ENCODE peak calls at places on chromosomes 13 and 19, in four cellular contexts. One of them, this sample, is unnamed.

GRCh38 chr19:2616741-2617392 is 85.6 kb downstream of the GNG7 start:
- DNase-seq in activated CD8-positive, alpha-beta memory T cell treated with anti-CD3 and anti-CD28 coated beads for 1 hour: no peak
- DNase-seq in NCI-H2081: no peak
- DNase-seq in anterior cingulate cortex: no peak
- DNase-seq in this sample: no peak

GRCh38 chr13:51823351-51823750 is 19.4 kb upstream of the DHRS12 start:
- DNase-seq in activated CD8-positive, alpha-beta memory T cell treated with anti-CD3 and anti-CD28 coated beads for 1 hour: no peak
- DNase-seq in NCI-H2081: no peak
- DNase-seq in anterior cingulate cortex: no peak
- DNase-seq in this sample: no peak

GRCh38 chr13:51739403-51740112 is 64.4 kb downstream of the DHRS12 start:
- DNase-seq in activated CD8-positive, alpha-beta memory T cell treated with anti-CD3 and anti-CD28 coated beads for 1 hour: no peak
- DNase-seq in NCI-H2081: no peak
- DNase-seq in anterior cingulate cortex: no peak
- DNase-seq in this sample: no peak

GRCh38 chr13:108950333-108951010 is 321.1 kb downstream of the MYO16 start:
- DNase-seq in activated CD8-positive, alpha-beta memory T cell treated with anti-CD3 and anti-CD28 coated beads for 1 hour: no peak
- DNase-seq in NCI-H2081: no peak
- DNase-seq in anterior cingulate cortex: no peak
- DNase-seq in this sample: no peak

GRCh38 chr19:46107371-46107770 is 17.1 kb downstream of the IGFL3 start:
- DNase-seq in activated CD8-positive, alpha-beta memory T cell treated with anti-CD3 and anti-CD28 coated beads for 1 hour: no peak
- DNase-seq in NCI-H2081: no peak
- DNase-seq in anterior cingulate cortex: no peak
- DNase-seq in this sample: no peak

GRCh38 chr13:62512194-62513141 is 1096.8 kb upstream of the PCDH20 start:
- DNase-seq in activated CD8-positive, alpha-beta memory T cell treated with anti-CD3 and anti-CD28 coated beads for 1 hour: no peak
- DNase-seq in NCI-H2081: peak; percentile 38
- DNase-seq in anterior cingulate cortex: no peak
- DNase-seq in this sample: peak; percentile 21

GRCh38 chr19:6069268-6069771 is 41.0 kb downstream of the RFX2 start:
- DNase-seq in activated CD8-positive, alpha-beta memory T cell treated with anti-CD3 and anti-CD28 coated beads for 1 hour: no peak
- DNase-seq in NCI-H2081: no peak
- DNase-seq in anterior cingulate cortex: no peak
- DNase-seq in this sample: no peak

GRCh38 chr13:50909605-50910482 is at the start of gene RNASEH2B:
- DNase-seq in activated CD8-positive, alpha-beta memory T cell treated with anti-CD3 and anti-CD28 coated beads for 1 hour: peak; percentile 46
- DNase-seq in NCI-H2081: peak; percentile 68
- DNase-seq in anterior cingulate cortex: peak; percentile 61
- DNase-seq in this sample: peak; percentile 81

GRCh38 chr19:18491995-18492953 is 29.6 kb downstream of the ELL start:
- DNase-seq in activated CD8-positive, alpha-beta memory T cell treated with anti-CD3 and anti-CD28 coated beads for 1 hour: no peak
- DNase-seq in NCI-H2081: no peak
- DNase-seq in anterior cingulate cortex: no peak
- DNase-seq in this sample: no peak

GRCh38 chr19:38815059-38816001 is 2.6 kb upstream of the LGALS4 start:
- DNase-seq in activated CD8-positive, alpha-beta memory T cell treated with anti-CD3 and anti-CD28 coated beads for 1 hour: no peak
- DNase-seq in NCI-H2081: no peak
- DNase-seq in anterior cingulate cortex: no peak
- DNase-seq in this sample: no peak

GRCh38 chr13:66139250-66139649 is 1090.9 kb downstream of the PCDH9 start:
- DNase-seq in activated CD8-positive, alpha-beta memory T cell treated with anti-CD3 and anti-CD28 coated beads for 1 hour: no peak
- DNase-seq in NCI-H2081: no peak
- DNase-seq in anterior cingulate cortex: no peak
- DNase-seq in this sample: no peak

GRCh38 chr13:74218291-74218690 is 84.1 kb upstream of the KLF12 start:
- DNase-seq in activated CD8-positive, alpha-beta memory T cell treated with anti-CD3 and anti-CD28 coated beads for 1 hour: no peak
- DNase-seq in NCI-H2081: no peak
- DNase-seq in anterior cingulate cortex: no peak
- DNase-seq in this sample: no peak

GRCh38 chr19:3821857-3822364 is 35.7 kb upstream of the MATK start:
- DNase-seq in activated CD8-positive, alpha-beta memory T cell treated with anti-CD3 and anti-CD28 coated beads for 1 hour: peak; percentile 86
- DNase-seq in NCI-H2081: peak; percentile 22
- DNase-seq in anterior cingulate cortex: peak; percentile 20
- DNase-seq in this sample: no peak

GRCh38 chr13:109385161-109385560 is 401.2 kb downstream of the IRS2 start:
- DNase-seq in activated CD8-positive, alpha-beta memory T cell treated with anti-CD3 and anti-CD28 coated beads for 1 hour: no peak
- DNase-seq in NCI-H2081: no peak
- DNase-seq in anterior cingulate cortex: no peak
- DNase-seq in this sample: peak; percentile 27

GRCh38 chr13:33057019-33057785 is 41.0 kb downstream of the KL start:
- DNase-seq in activated CD8-positive, alpha-beta memory T cell treated with anti-CD3 and anti-CD28 coated beads for 1 hour: no peak
- DNase-seq in NCI-H2081: no peak
- DNase-seq in anterior cingulate cortex: no peak
- DNase-seq in this sample: no peak

GRCh38 chr19:41366089-41366488 is 2.1 kb upstream of the B9D2 start:
- DNase-seq in activated CD8-positive, alpha-beta memory T cell treated with anti-CD3 and anti-CD28 coated beads for 1 hour: no peak
- DNase-seq in NCI-H2081: no peak
- DNase-seq in anterior cingulate cortex: no peak
- DNase-seq in this sample: no peak

GRCh38 chr19:29483944-29484581 is 41.7 kb upstream of the VSTM2B start:
- DNase-seq in activated CD8-positive, alpha-beta memory T cell treated with anti-CD3 and anti-CD28 coated beads for 1 hour: no peak
- DNase-seq in NCI-H2081: no peak
- DNase-seq in anterior cingulate cortex: no peak
- DNase-seq in this sample: no peak

GRCh38 chr13:30196025-30196424 is 111.3 kb downstream of the KATNAL1 start:
- DNase-seq in activated CD8-positive, alpha-beta memory T cell treated with anti-CD3 and anti-CD28 coated beads for 1 hour: no peak
- DNase-seq in NCI-H2081: peak; percentile 34
- DNase-seq in anterior cingulate cortex: no peak
- DNase-seq in this sample: no peak

GRCh38 chr19:40666803-40667438 is 23.5 kb downstream of the NUMBL start:
- DNase-seq in activated CD8-positive, alpha-beta memory T cell treated with anti-CD3 and anti-CD28 coated beads for 1 hour: no peak
- DNase-seq in NCI-H2081: no peak
- DNase-seq in anterior cingulate cortex: no peak
- DNase-seq in this sample: no peak

GRCh38 chr13:41827507-41828213 is 133.2 kb downstream of the VWA8 start:
- DNase-seq in activated CD8-positive, alpha-beta memory T cell treated with anti-CD3 and anti-CD28 coated beads for 1 hour: no peak
- DNase-seq in NCI-H2081: no peak
- DNase-seq in anterior cingulate cortex: no peak
- DNase-seq in this sample: no peak

GRCh38 chr13:27789495-27790303 is 2.6 kb upstream of the GSX1 start:
- DNase-seq in activated CD8-positive, alpha-beta memory T cell treated with anti-CD3 and anti-CD28 coated beads for 1 hour: peak; percentile 2
- DNase-seq in NCI-H2081: no peak
- DNase-seq in anterior cingulate cortex: no peak
- DNase-seq in this sample: no peak

GRCh38 chr19:41734585-41734984 is 20.7 kb upstream of the CEACAM6 start:
- DNase-seq in activated CD8-positive, alpha-beta memory T cell treated with anti-CD3 and anti-CD28 coated beads for 1 hour: no peak
- DNase-seq in NCI-H2081: peak; percentile 55
- DNase-seq in anterior cingulate cortex: no peak
- DNase-seq in this sample: peak; percentile 88

GRCh38 chr19:3712663-3713531 is 4.7 kb downstream of the TJP3 start:
- DNase-seq in activated CD8-positive, alpha-beta memory T cell treated with anti-CD3 and anti-CD28 coated beads for 1 hour: no peak
- DNase-seq in NCI-H2081: no peak
- DNase-seq in anterior cingulate cortex: no peak
- DNase-seq in this sample: peak; percentile 64

GRCh38 chr19:32862741-32863140 is 6.8 kb downstream of the SLC7A9 start:
- DNase-seq in activated CD8-positive, alpha-beta memory T cell treated with anti-CD3 and anti-CD28 coated beads for 1 hour: no peak
- DNase-seq in NCI-H2081: no peak
- DNase-seq in anterior cingulate cortex: no peak
- DNase-seq in this sample: no peak

GRCh38 chr13:94218537-94218936 is 260.9 kb downstream of the DCT start:
- DNase-seq in activated CD8-positive, alpha-beta memory T cell treated with anti-CD3 and anti-CD28 coated beads for 1 hour: no peak
- DNase-seq in NCI-H2081: no peak
- DNase-seq in anterior cingulate cortex: no peak
- DNase-seq in this sample: no peak

GRCh38 chr19:28785961-28786360 is 427.0 kb downstream of the UQCRFS1 start:
- DNase-seq in activated CD8-positive, alpha-beta memory T cell treated with anti-CD3 and anti-CD28 coated beads for 1 hour: no peak
- DNase-seq in NCI-H2081: no peak
- DNase-seq in anterior cingulate cortex: no peak
- DNase-seq in this sample: no peak

This sample was measured in LoVo.